ENCODE peak calls at places on chromosome 22, in six cellular contexts. S is uterus; F is CD8-positive, alpha-beta memory T cell; Z is epithelial cell of prostate; V is CD4-positive, alpha-beta T cell; M is fibroblast of lung. P is an unnamed sample.

GRCh38 chr22:47069270-47069669 is 306.8 kb downstream of the TBC1D22A start:
- DNase-seq in S (no peak), F (no peak), Z (no peak), V (no peak), M (no peak), P (peak)

GRCh38 chr22:28728621-28729313 is 12.9 kb downstream of the CHEK2 start:
- DNase-seq in S (no peak), F (no peak), Z (no peak), V (no peak), M (no peak), P (no peak)

GRCh38 chr22:43185860-43186261 is 1.1 kb downstream of the TTLL12 start:
- DNase-seq in S (peak), F (no peak), Z (no peak), V (no peak), M (peak), P (peak)

GRCh38 chr22:20433191-20433590 is 4.4 kb downstream of the SCARF2 start:
- DNase-seq in S (no peak), F (no peak), Z (no peak), V (no peak), M (no peak), P (no peak)

GRCh38 chr22:26725012-26725676 is 67.8 kb downstream of the MIAT start:
- DNase-seq in S (no peak), F (no peak), Z (no peak), V (no peak), M (no peak), P (no peak)

GRCh38 chr22:42228480-42228879 is 42.0 kb downstream of the TCF20 start:
- DNase-seq in S (no peak), F (no peak), Z (no peak), V (no peak), M (peak), P (no peak)

GRCh38 chr22:23248583-23248982 is 68.3 kb downstream of the BCR start:
- DNase-seq in S (no peak), F (no peak), Z (no peak), V (no peak), M (peak), P (no peak)

GRCh38 chr22:41833369-41834004 is 582 bp downstream of the SREBF2 start:
- DNase-seq in S (peak), F (peak), Z (no peak), V (peak), M (peak), P (no peak)

GRCh38 chr22:35725521-35725920 is 7.8 kb downstream of the APOL5 start:
- DNase-seq in S (no peak), F (no peak), Z (no peak), V (no peak), M (no peak), P (no peak)

GRCh38 chr22:37175414-37176144 is 12.5 kb downstream of the C1QTNF6 start:
- DNase-seq in S (peak), F (no peak), Z (no peak), V (no peak), M (no peak), P (no peak)

GRCh38 chr22:44071760-44072159 is 47.7 kb downstream of the PARVB start:
- DNase-seq in S (peak), F (no peak), Z (no peak), V (no peak), M (no peak), P (no peak)

GRCh38 chr22:19889951-19890350 is 35.3 kb upstream of the GNB1L start:
- DNase-seq in S (no peak), F (peak), Z (no peak), V (no peak), M (no peak), P (no peak)

GRCh38 chr22:44884968-44885805 is 124.6 kb downstream of the PHF21B start:
- DNase-seq in S (no peak), F (no peak), Z (no peak), V (no peak), M (no peak), P (peak)

GRCh38 chr22:44098021-44098739 is 74.1 kb downstream of the PARVB start:
- DNase-seq in S (no peak), F (no peak), Z (no peak), V (no peak), M (no peak), P (no peak)

GRCh38 chr22:44368611-44369010 is 55.9 kb upstream of the SHISAL1 start:
- DNase-seq in S (no peak), F (no peak), Z (no peak), V (no peak), M (no peak), P (no peak)

GRCh38 chr22:43187171-43188099 is 501 bp upstream of the TTLL12 start:
- DNase-seq in S (peak), F (peak), Z (peak), V (peak), M (peak), P (peak)

GRCh38 chr22:29309332-29310064 is 3.0 kb downstream of the GAS2L1 start:
- DNase-seq in S (no peak), F (no peak), Z (no peak), V (no peak), M (no peak), P (no peak)

GRCh38 chr22:47299879-47300697 is 537.6 kb downstream of the TBC1D22A start:
- DNase-seq in S (no peak), F (no peak), Z (no peak), V (no peak), M (no peak), P (no peak)

GRCh38 chr22:36999463-36999862 is 19.8 kb downstream of the TST start:
- DNase-seq in S (no peak), F (no peak), Z (no peak), V (no peak), M (no peak), P (no peak)

GRCh38 chr22:17013396-17014100 is 5.5 kb upstream of the GAB4 start:
- DNase-seq in S (no peak), F (no peak), Z (no peak), V (no peak), M (no peak), P (no peak)

GRCh38 chr22:27405672-27406388 is 395.7 kb downstream of the MN1 start:
- DNase-seq in S (peak), F (no peak), Z (no peak), V (no peak), M (no peak), P (peak)

GRCh38 chr22:33851240-33851639 is 69.0 kb downstream of the LARGE1 start:
- DNase-seq in S (no peak), F (no peak), Z (peak), V (no peak), M (peak), P (no peak)

GRCh38 chr22:26322179-26322905 is 106.7 kb upstream of the ASPHD2 start:
- DNase-seq in S (no peak), F (no peak), Z (peak), V (no peak), M (peak), P (no peak)

GRCh38 chr22:44360686-44361381 is 48.1 kb upstream of the SHISAL1 start:
- DNase-seq in S (no peak), F (no peak), Z (peak), V (no peak), M (peak), P (no peak)

GRCh38 chr22:40618400-40618799 is 18.1 kb downstream of the MRTFA start:
- DNase-seq in S (no peak), F (no peak), Z (no peak), V (no peak), M (no peak), P (no peak)

GRCh38 chr22:27146871-27147591 is 489.6 kb downstream of the MIAT start:
- DNase-seq in S (no peak), F (no peak), Z (no peak), V (no peak), M (no peak), P (no peak)

DNA sequence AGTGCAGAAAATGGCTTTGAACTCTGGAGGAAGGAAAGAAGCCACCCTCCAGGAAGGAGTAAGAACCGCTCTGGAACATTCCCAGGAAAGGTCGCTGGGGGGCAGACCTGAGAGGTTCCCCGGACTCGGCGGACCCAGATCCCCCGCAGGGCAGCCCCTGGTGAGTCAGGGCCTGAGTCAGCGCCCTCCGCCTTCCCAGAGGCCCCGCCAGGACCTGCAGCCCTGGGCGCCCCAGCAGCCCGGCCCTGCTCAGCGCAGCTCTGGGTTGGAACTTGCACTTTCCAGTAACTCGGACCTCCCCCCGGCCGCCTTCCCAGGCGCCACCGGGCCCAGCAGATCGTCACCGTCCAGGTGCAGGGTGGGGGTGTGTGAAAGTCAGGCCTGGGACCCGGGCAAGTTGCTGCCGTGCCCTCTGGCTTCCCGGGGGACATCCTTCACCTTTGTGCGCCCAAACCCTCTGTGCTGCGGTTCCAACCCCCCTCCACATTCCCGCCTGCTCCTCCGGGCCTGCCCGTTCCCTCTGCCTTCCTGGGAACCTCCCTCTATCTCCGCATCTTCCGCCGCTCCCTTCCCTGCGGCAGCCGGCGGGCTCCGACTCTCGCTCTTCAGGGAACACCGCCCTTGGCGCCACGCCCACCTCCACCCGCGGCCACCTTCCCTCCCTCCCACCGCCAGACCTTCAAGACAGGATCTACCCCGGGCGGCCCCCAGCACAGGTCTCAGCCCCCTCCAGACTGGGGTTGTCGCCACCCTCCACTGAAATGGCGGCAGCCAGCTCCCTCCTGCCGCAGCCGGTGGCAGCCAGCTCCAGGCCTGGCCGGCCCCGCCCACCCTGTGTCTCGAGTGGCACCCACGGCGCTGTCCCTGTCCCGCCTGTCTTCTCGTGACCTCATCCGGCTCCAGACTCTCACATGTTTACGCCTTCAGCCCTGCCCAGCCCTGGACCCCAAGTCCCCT is 36.8 kb upstream of the WNT7B start:
- DNase-seq in S (peak), F (peak), Z (peak), V (peak), M (peak), P (peak)
- H3K27ac ChIP-seq in S (peak), F (peak), Z (peak), V (peak), M (peak), P (peak)

DNA sequence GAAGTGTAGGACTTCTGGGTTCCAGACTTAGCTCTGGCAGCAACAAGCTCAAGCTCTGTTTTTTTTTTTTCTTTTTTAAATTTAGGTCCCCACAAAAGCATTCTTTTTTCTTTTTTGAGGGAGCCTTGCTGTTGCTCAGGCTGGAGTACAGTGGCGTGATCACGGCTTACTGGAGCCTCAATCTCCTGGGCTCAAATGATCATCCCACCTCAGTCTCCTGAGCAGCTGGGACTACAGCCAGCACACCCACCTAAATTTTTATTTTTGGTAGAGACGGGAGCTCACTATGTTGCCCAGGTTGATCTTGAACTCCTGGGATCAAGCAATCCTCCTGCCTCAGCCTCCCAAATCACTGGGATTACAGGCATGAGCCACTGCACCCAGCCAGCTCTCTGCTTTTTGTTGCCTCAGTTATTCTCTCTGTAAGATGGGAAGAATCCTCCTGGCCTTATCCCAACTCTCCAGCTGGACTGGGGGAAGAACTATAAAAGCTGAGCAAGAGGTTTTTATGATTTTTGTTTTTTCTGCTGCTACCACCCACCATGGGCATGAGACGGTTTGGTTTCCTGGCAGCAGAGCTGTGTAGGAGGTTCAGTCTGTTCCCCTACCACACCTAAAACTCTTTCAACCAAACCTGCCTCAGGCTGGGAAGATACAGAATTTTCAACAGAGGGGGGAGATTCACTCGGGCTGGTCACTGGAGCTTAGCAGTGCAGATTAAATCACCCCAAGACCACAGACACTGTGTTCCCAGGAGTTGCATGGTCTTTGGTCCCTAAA is 11.6 kb upstream of the MTFP1 start:
- DNase-seq in S (no peak), F (peak), Z (no peak), V (no peak), M (no peak), P (no peak)
- H3K27ac ChIP-seq in S (no peak), F (no peak), Z (peak), V (no peak), M (no peak), P (no peak)

DNA sequence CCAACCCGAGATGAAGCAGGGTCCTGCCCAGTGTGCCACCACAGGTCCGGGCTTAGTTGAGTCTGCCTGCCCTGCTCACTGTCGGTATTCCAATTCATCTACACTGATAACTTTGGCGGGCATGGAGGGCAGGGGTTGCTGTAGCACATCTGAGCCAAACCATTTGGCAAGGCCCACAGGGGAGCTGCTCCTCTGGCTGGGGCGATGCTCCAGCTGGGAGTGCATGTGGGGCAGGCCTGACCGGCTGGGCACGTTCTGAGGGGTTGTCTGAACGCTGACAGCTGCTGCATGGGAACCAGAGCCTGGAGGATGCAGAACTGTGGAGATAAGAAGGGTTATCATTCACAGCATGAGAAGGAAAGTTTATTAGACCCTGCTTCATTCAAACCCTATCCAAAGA is 40.4 kb downstream of the DRG1 start:
- DNase-seq in S (no peak), F (no peak), Z (no peak), V (no peak), M (no peak), P (no peak)
- H3K27ac ChIP-seq in S (no peak), F (no peak), Z (no peak), V (no peak), M (no peak), P (no peak)

DNA sequence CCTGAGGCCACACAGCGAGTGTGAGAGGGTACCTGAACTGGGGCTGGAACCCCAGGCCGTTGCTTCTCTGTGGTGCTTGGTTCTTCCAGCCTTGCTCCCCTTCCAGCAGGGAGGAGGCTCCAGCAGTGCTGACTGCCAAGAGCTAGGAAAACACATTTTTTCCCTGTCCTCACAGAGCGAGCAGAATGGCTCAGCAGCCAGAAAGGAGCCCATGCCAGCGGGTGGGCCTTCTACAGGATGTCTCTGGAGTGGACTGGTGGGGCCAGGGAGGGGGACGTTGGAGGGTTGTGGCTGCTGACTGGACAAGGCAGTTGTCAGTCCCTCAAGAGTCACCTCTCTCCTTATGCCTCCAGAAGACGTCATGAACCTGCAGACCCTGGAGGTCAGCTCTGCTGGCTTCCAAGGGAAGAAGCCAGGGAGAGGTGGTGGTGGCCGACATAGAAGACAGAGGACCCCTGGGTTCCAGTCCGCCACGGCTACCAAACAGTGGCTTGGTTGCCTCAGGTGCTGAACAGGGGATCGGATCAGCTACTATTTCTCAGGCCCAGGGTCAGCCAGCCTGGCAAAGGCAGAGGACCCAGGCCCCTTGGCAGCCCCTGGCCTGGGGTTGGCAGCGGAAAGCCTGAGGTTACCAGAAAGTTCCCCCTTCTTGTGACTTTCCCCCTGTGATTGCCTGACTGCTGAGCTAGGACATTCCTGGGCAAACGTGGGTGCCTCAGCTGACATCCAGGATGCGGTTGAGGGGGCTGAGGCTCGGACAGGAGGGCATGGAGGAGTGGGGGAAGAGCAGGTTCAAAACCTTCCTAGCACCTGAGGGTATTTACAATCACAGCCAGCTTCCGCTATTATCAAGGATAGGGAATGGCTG is 3.7 kb downstream of the MAFF start:
- DNase-seq in S (peak), F (no peak), Z (no peak), V (no peak), M (peak), P (peak)
- H3K27ac ChIP-seq in S (peak), F (no peak), Z (no peak), V (no peak), M (peak), P (peak)

GRCh38 chr22:25069426-25069757 is 116.9 kb downstream of the KIAA1671 start:
- DNase-seq in S (no peak), F (no peak), Z (no peak), V (no peak), M (no peak), P (no peak)
- H3K27ac ChIP-seq in S (no peak), F (peak), Z (no peak), V (peak), M (no peak), P (peak)

GRCh38 chr22:38699143-38699542 is 1.6 kb downstream of the JOSD1 start:
- DNase-seq in S (no peak), F (peak), Z (no peak), V (no peak), M (no peak), P (no peak)
- H3K27ac ChIP-seq in S (peak), F (peak), Z (peak), V (no peak), M (peak), P (peak)

GRCh38 chr22:50338042-50338573 is 5.0 kb upstream of the PPP6R2 start:
- DNase-seq in S (no peak), F (no peak), Z (no peak), V (no peak), M (no peak), P (no peak)

GRCh38 chr22:50338860-50339462 is 4.2 kb upstream of the PPP6R2 start:
- DNase-seq in S (no peak), F (no peak), Z (no peak), V (no peak), M (peak), P (no peak)

GRCh38 chr22:50341977-50342650 is 1.0 kb upstream of the PPP6R2 start:
- DNase-seq in S (peak), F (peak), Z (no peak), V (peak), M (peak), P (no peak)

GRCh38 chr22:50340157-50340879 is 2.8 kb upstream of the PPP6R2 start:
- DNase-seq in S (no peak), F (no peak), Z (no peak), V (no peak), M (peak), P (no peak)

DNA sequence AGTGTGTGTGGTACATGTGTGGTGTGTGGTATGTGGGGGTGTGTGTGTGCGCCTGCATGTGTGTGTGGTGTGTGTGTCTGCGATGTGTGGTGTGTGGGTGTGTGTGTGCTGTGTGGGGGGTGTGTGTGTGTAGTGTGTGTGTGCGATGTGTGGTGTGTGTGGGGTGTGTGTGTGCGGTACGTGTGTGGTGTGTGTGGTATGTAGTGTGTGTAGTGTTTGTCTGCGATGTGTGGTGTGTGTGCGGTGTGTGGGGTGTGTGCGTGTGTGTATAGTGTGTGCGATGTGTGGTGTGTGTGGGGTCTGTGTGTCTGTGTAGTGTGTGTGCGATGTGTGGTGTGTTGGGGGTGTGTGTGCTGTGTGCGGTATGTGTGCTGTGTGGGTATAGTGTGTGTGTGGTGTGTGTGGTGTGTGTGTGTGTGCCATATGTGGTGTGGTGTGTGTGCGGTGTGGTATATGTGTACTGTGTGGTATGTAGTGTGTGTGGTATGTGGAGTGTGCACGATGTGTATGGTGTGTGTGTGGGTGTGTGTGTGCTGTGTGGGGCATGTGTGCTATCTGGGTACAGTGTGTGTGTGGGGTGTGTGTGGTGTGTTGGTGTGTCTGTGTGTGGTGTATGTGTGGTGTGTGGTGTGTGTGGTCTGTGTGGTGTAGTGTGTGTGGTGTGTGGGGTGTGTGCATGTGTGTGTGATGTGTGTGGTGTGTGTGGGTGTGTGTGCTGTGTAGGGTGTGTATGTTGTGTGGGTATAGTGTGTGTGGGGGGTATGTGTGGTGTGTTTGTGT is 5.7 kb upstream of the PPP6R2 start:
- DNase-seq in S (no peak), F (no peak), Z (no peak), V (no peak), M (no peak), P (no peak)
- H3K27ac ChIP-seq in S (no peak), F (no peak), Z (no peak), V (no peak), M (no peak), P (no peak)

P was measured in ascending aorta.